ENCODE peak calls at places on chromosomes 6 and 20, in four cellular contexts. J is testis, W is right cardiac atrium, B is SJSA1. D is an unnamed sample.
A peak's percentile ranks its signal among the peaks of the same experiment; 100 is the strongest.

GRCh38 chr6:41716516-41717446 is 18.6 kb downstream of the TFEB start:
- DNase-seq in B (no peak), W (no peak), J (no peak), D (no peak)

GRCh38 chr6:168093071-168093505 is 14.1 kb upstream of the FRMD1 start:
- DNase-seq in J (no peak), W (no peak), B (no peak), D (peak; percentile 12)

GRCh38 chr6:33427585-33428218 is 7.8 kb downstream of the SYNGAP1 start:
- DNase-seq in J (peak; percentile 61), W (peak; percentile 61), B (no peak), D (peak; percentile 63)

GRCh38 chr6:42099340-42100028 is 42.9 kb downstream of the C6orf132 start:
- DNase-seq in W (no peak), B (no peak), J (no peak), D (no peak)

GRCh38 chr6:71404145-71404966 is 115.7 kb downstream of the OGFRL1 start:
- DNase-seq in J (no peak), W (no peak), B (no peak), D (no peak)

GRCh38 chr6:112233864-112234263 is 20.5 kb downstream of the LAMA4 start:
- DNase-seq in B (no peak), W (peak; percentile 21), J (no peak), D (no peak)

GRCh38 chr6:3318226-3318625 is 59.5 kb downstream of the PSMG4 start:
- DNase-seq in W (no peak), B (no peak), J (no peak), D (no peak)

GRCh38 chr6:38391206-38391908 is 248.4 kb downstream of the BTBD9 start:
- DNase-seq in J (no peak), W (no peak), B (no peak), D (no peak)

GRCh38 chr6:146814148-146814750 is 215.5 kb downstream of the ADGB start:
- DNase-seq in B (no peak), W (no peak), J (no peak), D (no peak)

GRCh38 chr6:41713650-41714291 is 21.6 kb downstream of the TFEB start:
- DNase-seq in B (no peak), W (no peak), J (peak; percentile 80), D (no peak)

GRCh38 chr20:11373391-11373790 is 544.3 kb upstream of the BTBD3 start:
- DNase-seq in J (peak; percentile 85), W (peak; percentile 55), B (no peak), D (no peak)

GRCh38 chr20:42688576-42688975 is 501.1 kb downstream of the PTPRT start:
- DNase-seq in B (no peak), J (no peak), W (no peak), D (no peak)

GRCh38 chr20:33992145-33992922 is 1.4 kb upstream of the RALY start:
- DNase-seq in J (no peak), W (no peak), B (no peak), D (no peak)

GRCh38 chr6:135002229-135002844 is 52.3 kb downstream of the HBS1L start:
- DNase-seq in J (no peak), W (no peak), B (no peak), D (no peak)

GRCh38 chr6:105184921-105185320 is 5.1 kb upstream of the POPDC3 start:
- DNase-seq in B (no peak), W (no peak), J (no peak), D (no peak)

GRCh38 chr6:116277124-116277523 is 2.6 kb downstream of the TSPYL1 start:
- DNase-seq in J (no peak), W (no peak), B (no peak), D (no peak)

GRCh38 chr6:12169377-12169776 is 120.8 kb upstream of the EDN1 start:
- DNase-seq in J (no peak), B (no peak), W (no peak), D (no peak)

GRCh38 chr20:21353236-21353635 is 44.1 kb downstream of the NKX2-4 start:
- DNase-seq in J (no peak), B (no peak), W (no peak), D (no peak)

GRCh38 chr6:16760536-16761468 is at the start of gene ATXN1:
- DNase-seq in J (peak; percentile 70), W (peak; percentile 63), B (peak; percentile 60), D (peak; percentile 57)

GRCh38 chr20:58213112-58213511 is 15.3 kb downstream of the ANKRD60 start:
- DNase-seq in B (no peak), W (no peak), J (no peak), D (no peak)

DNA sequence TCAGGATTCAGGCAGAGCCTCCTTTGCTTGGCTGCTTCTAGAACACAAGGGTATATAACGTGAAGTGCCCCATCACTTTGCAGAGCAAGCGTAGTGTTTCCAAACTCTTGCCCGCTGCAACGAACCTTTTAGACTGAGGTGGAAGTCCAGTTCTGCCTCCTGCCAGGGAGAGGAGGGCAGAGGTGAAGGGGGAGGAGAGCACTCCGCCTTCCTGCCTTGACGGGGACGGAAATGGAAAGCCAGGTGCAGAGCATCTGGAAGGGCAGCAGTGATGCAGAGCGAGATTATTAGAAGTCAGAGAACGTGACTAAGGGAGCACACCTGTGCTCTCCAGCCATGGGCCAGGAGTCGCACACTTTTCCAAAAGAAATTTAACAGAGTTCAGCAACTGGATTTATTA is 63.4 kb downstream of the RREB1 start:
- DNase-seq in J (no peak), W (no peak), B (no peak), D (no peak)
- H3K4me1 ChIP-seq in J (peaks cover 51% of the 10 kb centered on the region), W (peaks cover 38% of the 10 kb centered on the region), B (peaks cover 26% of the 10 kb centered on the region), D (peaks cover 96% of the 10 kb centered on the region)

DNA sequence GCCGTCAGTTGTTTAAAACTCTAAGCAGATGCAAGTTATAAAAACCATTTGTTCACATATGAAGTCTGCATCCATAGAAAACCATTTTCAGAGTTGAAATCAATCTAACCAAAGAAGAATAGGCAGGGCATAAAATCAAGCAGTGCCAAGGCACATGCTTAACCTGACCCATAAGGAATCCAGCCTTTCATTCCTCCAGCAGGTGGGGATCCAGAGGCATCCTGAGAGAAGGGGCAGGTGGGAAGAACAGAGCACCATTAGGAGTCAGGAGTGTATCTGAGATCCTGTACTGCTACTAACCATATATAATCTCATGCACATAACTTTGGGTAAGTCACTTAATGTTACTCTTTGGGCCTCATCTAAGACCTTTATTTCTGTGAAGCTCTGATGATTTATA is 29.4 kb upstream of the FOXO3 start:
- DNase-seq in J (no peak), W (no peak), B (no peak), D (no peak)
- H3K4me1 ChIP-seq in J (no peaks in the 10 kb centered on the region), W (peaks cover 3% of the 10 kb centered on the region), B (no peaks in the 10 kb centered on the region), D (no peaks in the 10 kb centered on the region)

GRCh38 chr20:23143986-23144695 is 58.0 kb upstream of the CD93 start:
- DNase-seq in W (no peak), B (no peak), J (no peak), D (no peak)
- H3K4me1 ChIP-seq in W (peaks cover 5% of the 10 kb centered on the region), B (peaks cover 61% of the 10 kb centered on the region), J (peaks cover 25% of the 10 kb centered on the region), D (peaks cover 56% of the 10 kb centered on the region)

DNA sequence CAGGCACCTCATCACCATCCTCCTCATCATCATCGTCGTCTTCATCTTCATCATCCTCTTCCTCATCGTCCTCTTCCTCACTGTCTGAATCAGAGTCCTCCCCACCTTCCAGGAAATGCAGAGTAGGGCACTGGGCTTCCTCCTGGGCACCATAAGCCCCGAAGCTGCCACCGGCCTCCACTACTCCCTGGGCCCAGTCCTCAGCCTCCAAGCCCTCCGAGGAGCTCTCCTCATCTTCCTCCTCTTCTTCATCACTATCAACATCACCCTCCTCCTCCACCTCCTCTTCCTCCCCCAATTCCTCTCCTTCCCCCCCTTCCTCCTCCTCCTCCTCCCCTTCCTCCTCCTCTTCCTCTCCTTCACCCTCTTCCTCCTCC is 1.7 kb downstream of the CENPB start:
- DNase-seq in W (no peak), B (no peak), J (no peak), D (no peak)
- H3K4me1 ChIP-seq in W (peaks cover 11% of the 10 kb centered on the region), B (peaks cover 31% of the 10 kb centered on the region), J (peaks cover 33% of the 10 kb centered on the region), D (peaks cover 52% of the 10 kb centered on the region)

GRCh38 chr6:158560787-158561246 is 926 bp downstream of the TMEM181 start:
- DNase-seq in W (no peak), J (no peak), B (no peak), D (no peak)

GRCh38 chr6:158557927-158558326 is 2.0 kb upstream of the TMEM181 start:
- DNase-seq in J (peak; percentile 13), W (no peak), B (no peak), D (no peak)

GRCh38 chr6:158559895-158560786 is at the start of gene TMEM181:
- DNase-seq in B (peak; percentile 84), J (peak; percentile 90), W (peak; percentile 89), D (peak; percentile 89)

GRCh38 chr6:158559338-158559894 is 475 bp upstream of the TMEM181 start:
- DNase-seq in W (no peak), B (no peak), J (peak; percentile 15), D (no peak)

DNA sequence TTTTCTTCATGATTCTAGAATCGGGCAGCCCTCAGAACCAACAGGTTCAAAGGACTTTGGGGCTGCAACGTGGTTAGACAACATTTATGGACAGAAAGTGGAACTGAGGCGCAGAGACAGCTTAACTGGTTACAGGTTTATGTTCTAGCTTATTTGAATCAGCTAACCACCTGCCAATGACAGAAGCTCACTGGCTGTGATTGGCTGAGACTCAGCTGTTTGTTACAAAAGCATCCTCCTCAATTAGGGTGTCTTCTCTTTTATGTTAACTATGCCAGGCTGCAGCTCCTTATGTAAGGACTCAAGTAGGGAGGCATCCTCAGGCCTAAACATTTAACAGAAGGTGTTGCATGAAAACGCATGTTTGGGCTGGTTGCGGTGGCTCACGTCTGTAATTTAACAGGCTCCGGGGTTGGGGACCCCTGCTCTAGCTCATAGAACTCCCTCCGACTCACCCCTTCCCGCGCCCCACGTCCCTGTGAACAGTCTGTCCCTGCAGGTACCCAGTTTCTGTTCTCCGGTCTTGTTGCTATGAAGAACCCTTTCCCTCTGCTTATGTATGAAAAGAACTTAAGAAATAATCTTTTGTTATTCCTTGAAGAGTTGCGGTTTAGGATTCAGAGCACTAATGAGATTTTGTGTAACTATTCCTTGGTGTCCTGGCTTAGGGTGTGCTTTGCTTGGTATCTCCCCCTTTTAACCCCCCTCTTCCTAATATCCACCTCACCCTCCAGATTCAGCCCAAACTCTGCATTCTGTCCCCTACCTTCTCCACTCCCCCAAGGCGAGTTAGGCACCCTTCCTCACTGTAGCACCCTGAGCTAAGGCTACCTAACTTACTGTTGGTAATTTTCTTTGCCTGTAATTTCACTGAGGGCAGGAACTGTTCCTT is 1.2 kb upstream of the TMEM181 start:
- DNase-seq in B (no peak), W (no peak), J (no peak), D (no peak)
- H3K4me1 ChIP-seq in B (peaks cover 23% of the 10 kb centered on the region), W (peaks cover 6% of the 10 kb centered on the region), J (peaks cover 40% of the 10 kb centered on the region), D (peaks cover 29% of the 10 kb centered on the region)

DNA sequence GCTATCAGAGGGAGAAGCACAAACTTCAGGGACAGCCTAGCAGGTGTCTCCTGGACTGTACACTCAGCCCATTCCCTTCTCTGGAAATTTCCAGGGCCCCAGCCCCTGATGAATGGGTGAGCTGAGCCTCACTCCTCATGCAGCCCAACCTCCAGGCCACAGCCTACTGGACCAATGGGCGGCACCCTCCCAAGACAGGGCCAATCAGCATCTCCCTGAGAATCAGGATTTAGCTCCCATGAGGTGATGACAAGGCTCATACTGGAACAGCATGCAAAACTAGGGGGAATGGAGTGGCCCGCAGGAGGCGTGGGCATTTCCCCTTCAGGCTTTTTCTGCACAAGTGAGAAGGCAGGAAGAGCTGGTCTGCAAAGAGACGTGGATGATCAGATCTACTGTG is 29.0 kb downstream of the NFATC2 start:
- DNase-seq in J (no peak), W (no peak), B (no peak), D (no peak)
- H3K4me1 ChIP-seq in J (no peaks in the 10 kb centered on the region), W (no peaks in the 10 kb centered on the region), B (no peaks in the 10 kb centered on the region), D (peaks cover 5% of the 10 kb centered on the region)

DNA sequence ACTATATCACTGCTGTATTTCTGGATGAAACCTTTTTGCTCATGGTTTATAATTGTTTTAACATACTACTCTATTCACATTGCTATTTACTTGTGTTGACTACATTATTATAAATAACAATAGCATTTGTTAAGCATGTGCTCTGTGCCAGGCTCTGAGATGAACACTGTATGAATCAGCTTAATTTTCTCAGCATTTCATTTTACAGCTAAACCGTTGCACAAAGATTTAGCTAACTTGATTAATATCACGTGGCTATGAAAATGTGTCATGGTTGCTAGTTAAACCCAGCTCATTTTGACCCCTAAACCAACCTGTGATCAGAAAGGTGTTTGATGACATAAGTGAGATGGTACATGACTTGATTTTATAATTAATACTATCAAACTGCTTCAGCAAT is 77.5 kb downstream of the NCOA7 start:
- DNase-seq in W (no peak), B (no peak), J (no peak), D (no peak)
- H3K4me1 ChIP-seq in W (peaks cover 4% of the 10 kb centered on the region), B (peaks cover 32% of the 10 kb centered on the region), J (no peaks in the 10 kb centered on the region), D (peaks cover 30% of the 10 kb centered on the region)

D was measured in left ventricle myocardium inferior.